ENCODE peak calls at places on chromosomes 13 and 19, in four cellular contexts. I is astrocyte of the spinal cord; D is KBM-7; K is stimulated activated effector memory CD8-positive, alpha-beta T cell treated with anti-CD3 and anti-CD28 coated beads, Interleukin-12 subunit alpha, Interleukin-12 subunit beta, amount 100 ng/mL, for 72 hours. S is an unnamed sample.

GRCh38 chr13:79407349-79407979 is 1.4 kb upstream of the RBM26 start:
- DNase-seq in D (no peak), I (no peak), K (no peak), S (peak; percentile 21)

GRCh38 chr19:45218887-45219780 is 26.1 kb downstream of the EXOC3L2 start:
- DNase-seq in K (no peak), I (no peak), D (peak; percentile 19), S (no peak)

GRCh38 chr13:51955281-51955771 is 55.9 kb downstream of the ATP7B start:
- DNase-seq in I (peak; percentile 7), K (no peak), D (no peak), S (peak; percentile 47)

GRCh38 chr13:90968510-90968909 is 379.0 kb upstream of the MIR17HG start:
- DNase-seq in I (peak; percentile 17), K (no peak), D (peak; percentile 32), S (no peak)

GRCh38 chr19:30349131-30349730 is 23.0 kb upstream of the ZNF536 start:
- DNase-seq in I (no peak), K (no peak), D (no peak), S (no peak)

GRCh38 chr13:43492281-43492680 is 294.5 kb downstream of the ENOX1 start:
- DNase-seq in D (no peak), I (no peak), K (no peak), S (no peak)

GRCh38 chr13:106488075-106488474 is 47.4 kb downstream of the EFNB2 start:
- DNase-seq in I (no peak), K (no peak), D (no peak), S (no peak)

GRCh38 chr19:15812059-15812722 is 3.3 kb downstream of the OR10H1 start:
- DNase-seq in K (no peak), I (no peak), D (no peak), S (no peak)

GRCh38 chr19:33502521-33502920 is 19.1 kb downstream of the PEPD start:
- DNase-seq in D (no peak), I (no peak), K (no peak), S (no peak)

GRCh38 chr19:11814707-11815050 is 606 bp downstream of the ZNF440 start:
- DNase-seq in I (peak; percentile 26), D (peak; percentile 18), K (no peak), S (no peak)

GRCh38 chr13:74227476-74228158 is 93.4 kb upstream of the KLF12 start:
- DNase-seq in D (no peak), K (no peak), I (no peak), S (no peak)

GRCh38 chr19:12838182-12838890 is at the start of gene MAST1:
- DNase-seq in D (peak; percentile 55), K (peak; percentile 56), I (no peak), S (peak; percentile 56)

GRCh38 chr13:27132538-27132937 is 39.1 kb downstream of the USP12 start:
- DNase-seq in D (no peak), K (peak; percentile 24), I (no peak), S (no peak)

GRCh38 chr13:100434010-100434763 is 154.4 kb downstream of the GGACT start:
- DNase-seq in I (peak; percentile 70), D (no peak), K (no peak), S (no peak)

GRCh38 chr13:44465318-44465717 is 91.7 kb downstream of the SERP2 start:
- DNase-seq in I (peak; percentile 22), D (no peak), K (no peak), S (no peak)

GRCh38 chr19:1424182-1424955 is 13.8 kb upstream of the RPS15 start:
- DNase-seq in K (no peak), I (no peak), D (no peak), S (no peak)

GRCh38 chr13:113849981-113850721 is 13.7 kb downstream of the GAS6 start:
- DNase-seq in K (no peak), I (no peak), D (no peak), S (no peak)

GRCh38 chr13:48562296-48563066 is 29.6 kb upstream of the RCBTB2 start:
- DNase-seq in I (no peak), D (peak; percentile 91), K (peak; percentile 45), S (no peak)

GRCh38 chr13:97202761-97203160 is 19.4 kb upstream of the MBNL2 start:
- DNase-seq in I (no peak), D (no peak), K (no peak), S (no peak)

GRCh38 chr13:93674337-93674755 is 447.7 kb downstream of the GPC6 start:
- DNase-seq in D (no peak), I (no peak), K (no peak), S (no peak)

GRCh38 chr19:50204811-50205675 is 1.6 kb downstream of the MYH14 start:
- DNase-seq in I (no peak), D (no peak), K (no peak), S (peak; percentile 90)

GRCh38 chr13:98784666-98785065 is 32.2 kb upstream of the SLC15A1 start:
- DNase-seq in D (no peak), I (no peak), K (no peak), S (no peak)

GRCh38 chr19:15249912-15250634 is 17.8 kb upstream of the EPHX3 start:
- DNase-seq in D (no peak), K (no peak), I (peak; percentile 92), S (no peak)

GRCh38 chr13:99911069-99911964 is 60.2 kb downstream of the ZIC5 start:
- DNase-seq in K (no peak), D (no peak), I (no peak), S (no peak)

GRCh38 chr13:43388282-43389034 is 365.1 kb downstream of the DNAJC15 start:
- DNase-seq in K (no peak), I (no peak), D (no peak), S (no peak)

GRCh38 chr19:38684078-38684861 is 36.8 kb downstream of the ACTN4 start:
- DNase-seq in K (peak; percentile 36), D (no peak), I (peak; percentile 95), S (peak; percentile 31)

GRCh38 chr13:30409911-30410704 is 12.2 kb upstream of the UBE2L5 start:
- DNase-seq in I (peak; percentile 76), K (no peak), D (no peak), S (no peak)

GRCh38 chr13:27472941-27473340 is 22.6 kb upstream of the MTIF3 start:
- DNase-seq in D (no peak), I (no peak), K (no peak), S (no peak)

GRCh38 chr13:100088282-100088647 is 628 bp upstream of the PCCA start:
- DNase-seq in D (no peak), I (no peak), K (no peak), S (no peak)

GRCh38 chr19:40341601-40342482 is 6.4 kb downstream of the C19orf47 start:
- DNase-seq in K (no peak), I (no peak), D (no peak), S (no peak)

GRCh38 chr19:36136975-36137686 is 2.7 kb upstream of the CAPNS1 start:
- DNase-seq in K (no peak), I (peak; percentile 46), D (no peak), S (peak; percentile 82)

S was measured in NCI-H2029.